ENCODE peak calls at places on chromosomes 7 and 10, in nine cellular contexts. Z is PC-9, B is foreskin fibroblast, E is uterus, W is body of pancreas, U is PC-3, V is fibroblast of pulmonary artery, O is cardiac muscle cell, X is GM12865. Q is an unnamed sample.

GRCh38 chr10:57692255-57692980 is 575.3 kb downstream of the IPMK start:
- DNase-seq in Z (peak; percentile 11), B (peak; percentile 80), E (no peak), W (no peak), U (peak; percentile 78), V (peak; percentile 94), O (peak; percentile 89), X (no peak), Q (no peak)

GRCh38 chr7:147913239-147913638 is 677.3 kb upstream of the C7orf33 start:
- DNase-seq in Z (no peak), B (no peak), E (no peak), W (no peak), U (no peak), V (no peak), O (no peak), X (no peak), Q (no peak)

GRCh38 chr7:139108256-139109187 is 998 bp downstream of the ZC3HAV1 start:
- DNase-seq in Z (peak; percentile 26), B (peak; percentile 10), E (no peak), W (peak; percentile 46), U (peak; percentile 23), V (peak; percentile 17), O (peak; percentile 21), X (peak; percentile 47), Q (peak; percentile 40)

GRCh38 chr10:111200505-111201186 is 123.8 kb downstream of the ADRA2A start:
- DNase-seq in Z (no peak), B (no peak), E (no peak), W (peak; percentile 88), U (no peak), V (no peak), O (no peak), X (no peak), Q (no peak)

GRCh38 chr10:117004627-117005453 is at the start of gene SHTN1:
- DNase-seq in Z (peak; percentile 84), B (peak; percentile 20), E (peak; percentile 58), W (peak; percentile 97), U (peak; percentile 88), V (peak; percentile 46), O (peak; percentile 63), X (peak; percentile 14), Q (peak; percentile 26)

GRCh38 chr7:91326516-91327209 is 62.4 kb downstream of the FZD1 start:
- DNase-seq in Z (no peak), B (no peak), E (no peak), W (no peak), U (no peak), V (no peak), O (no peak), X (no peak), Q (no peak)

GRCh38 chr10:29078919-29079318 is 210.0 kb upstream of the LYZL1 start:
- DNase-seq in Z (no peak), B (no peak), E (no peak), W (no peak), U (no peak), V (no peak), O (no peak), X (no peak), Q (no peak)

GRCh38 chr7:2668401-2668800 is 19.6 kb upstream of the AMZ1 start:
- DNase-seq in Z (peak; percentile 55), B (peak; percentile 46), E (peak; percentile 17), W (no peak), U (no peak), V (peak; percentile 90), O (peak; percentile 72), X (no peak), Q (peak; percentile 28)

GRCh38 chr10:91887900-91888225 is 21.4 kb downstream of the FGFBP3 start:
- DNase-seq in Z (no peak), B (no peak), E (no peak), W (no peak), U (no peak), V (no peak), O (no peak), X (no peak), Q (no peak)

GRCh38 chr10:91885362-91886079 is 23.8 kb downstream of the FGFBP3 start:
- DNase-seq in Z (no peak), B (no peak), E (no peak), W (no peak), U (no peak), V (no peak), O (no peak), X (no peak), Q (no peak)

GRCh38 chr10:91883549-91884542 is 25.4 kb downstream of the FGFBP3 start:
- DNase-seq in Z (no peak), B (peak; percentile 50), E (peak; percentile 51), W (peak; percentile 48), U (no peak), V (peak; percentile 73), O (peak; percentile 82), X (no peak), Q (no peak)

GRCh38 chr10:91891285-91892001 is 17.8 kb downstream of the FGFBP3 start:
- DNase-seq in Z (no peak), B (peak; percentile 96), E (no peak), W (no peak), U (peak; percentile 40), V (peak; percentile 87), O (peak; percentile 75), X (no peak), Q (no peak)

DNA sequence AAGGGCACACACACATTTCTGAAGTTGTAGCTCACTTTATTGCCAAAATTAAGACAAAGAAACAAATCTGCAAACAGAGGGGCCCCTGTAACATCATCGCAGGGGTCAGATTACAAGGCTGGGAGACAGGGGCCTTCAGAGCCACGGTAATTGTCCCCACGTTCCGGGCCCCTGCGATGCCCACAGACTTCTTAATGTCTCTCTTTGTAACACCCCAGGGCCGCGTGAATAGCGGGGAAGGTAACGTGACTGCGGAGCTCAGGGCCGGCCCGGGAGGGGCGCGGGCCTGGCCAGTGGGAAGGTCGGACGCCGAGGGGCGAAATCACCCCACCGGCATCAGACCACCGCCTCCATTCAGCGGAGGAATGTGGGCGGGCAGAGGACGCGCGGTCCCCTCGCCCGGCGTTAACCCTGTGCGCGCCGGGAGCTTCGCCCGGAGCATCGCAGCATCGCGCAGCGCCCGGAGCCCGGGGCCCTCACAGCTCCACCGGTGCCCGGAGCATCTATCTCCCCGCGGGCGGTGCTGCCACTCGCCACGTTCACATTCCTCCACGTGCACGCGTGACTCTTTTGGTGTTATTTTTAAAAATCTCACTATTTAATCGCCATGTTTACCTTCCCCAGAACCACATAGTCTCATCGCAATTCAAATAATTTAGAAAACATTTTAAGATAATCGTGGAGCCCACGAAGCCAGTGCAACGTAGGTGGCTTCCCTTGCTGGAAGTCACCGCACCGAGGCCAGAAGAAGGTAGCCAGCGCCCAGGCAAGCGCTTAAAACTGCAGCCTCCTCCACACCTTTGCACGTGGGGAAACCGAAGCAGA is 22.0 kb downstream of the FGFBP3 start:
- DNase-seq in Z (no peak), B (no peak), E (peak; percentile 47), W (peak; percentile 41), U (no peak), V (peak; percentile 57), O (peak; percentile 72), X (no peak), Q (peak; percentile 46)
- H3K4me3 ChIP-seq in Z (peak overlapping the region; percentile 47), B (peak overlapping the region; percentile 67), E (peak overlapping the region; percentile 54), W (peak overlapping the region; percentile 14), U (no peak overlapping the region), V (peak overlapping the region; percentile 53), O (peak overlapping the region; percentile 29), X (peak overlapping the region; percentile 33), Q (peak overlapping the region; percentile 80)

GRCh38 chr7:134546903-134547737 is 1.8 kb upstream of the AKR1B15 start:
- DNase-seq in Z (peak; percentile 77), B (peak; percentile 61), E (peak; percentile 48), W (peak; percentile 77), U (peak; percentile 74), V (peak; percentile 70), O (peak; percentile 67), X (no peak), Q (peak; percentile 74)

GRCh38 chr7:134545379-134545778 is 3.5 kb upstream of the AKR1B15 start:
- DNase-seq in Z (no peak), B (no peak), E (no peak), W (no peak), U (no peak), V (no peak), O (no peak), X (no peak), Q (no peak)

GRCh38 chr7:134539380-134540004 is 9.4 kb upstream of the AKR1B15 start:
- DNase-seq in Z (no peak), B (no peak), E (no peak), W (no peak), U (no peak), V (no peak), O (no peak), X (no peak), Q (no peak)

GRCh38 chr7:134545918-134546317 is 3.0 kb upstream of the AKR1B15 start:
- DNase-seq in Z (no peak), B (no peak), E (no peak), W (no peak), U (no peak), V (no peak), O (no peak), X (no peak), Q (no peak)

DNA sequence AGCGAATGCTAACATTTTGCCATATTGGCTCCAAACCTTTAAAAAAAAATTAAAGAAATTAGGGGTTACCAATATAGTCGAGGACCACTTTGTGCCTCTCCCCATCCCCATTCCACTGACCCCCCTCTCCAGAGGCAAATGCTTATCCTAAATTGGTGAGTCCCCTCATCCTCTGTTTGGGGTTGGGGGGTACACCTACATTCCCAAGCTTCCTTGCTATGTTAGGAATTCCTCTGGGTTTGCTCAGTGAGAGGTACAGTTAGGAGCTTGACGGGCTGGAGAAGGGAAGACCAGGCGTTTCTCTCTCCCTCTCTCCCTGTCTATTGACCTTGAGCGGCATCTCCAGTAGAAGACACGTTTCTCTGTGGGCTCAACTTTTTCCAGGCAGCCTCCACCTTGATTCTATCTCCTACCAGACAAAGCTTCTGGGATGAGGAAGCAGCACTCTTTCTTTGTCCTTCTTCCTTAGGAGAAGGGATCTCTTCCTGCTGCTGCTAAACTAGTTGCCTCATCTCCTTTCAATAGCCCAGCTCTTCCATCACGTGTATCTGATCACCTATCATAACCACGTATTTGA is 6.6 kb upstream of the AKR1B15 start:
- DNase-seq in Z (no peak), B (no peak), E (no peak), W (no peak), U (no peak), V (no peak), O (no peak), X (no peak), Q (no peak)
- H3K4me3 ChIP-seq in Z (no peak overlapping the region), B (no peak overlapping the region), E (no peak overlapping the region), W (no peak overlapping the region), U (no peak overlapping the region), V (no peak overlapping the region), O (no peak overlapping the region), X (no peak overlapping the region), Q (no peak overlapping the region)

GRCh38 chr10:93121311-93121710 is 47.6 kb downstream of the CYP26A1 start:
- DNase-seq in Z (no peak), B (no peak), E (no peak), W (no peak), U (no peak), V (no peak), O (no peak), X (no peak), Q (no peak)

GRCh38 chr10:93123766-93124165 is 50.1 kb downstream of the CYP26A1 start:
- DNase-seq in Z (no peak), B (no peak), E (no peak), W (no peak), U (no peak), V (no peak), O (no peak), X (peak; percentile 30), Q (no peak)

GRCh38 chr10:93131956-93132355 is 58.3 kb downstream of the CYP26A1 start:
- DNase-seq in Z (no peak), B (no peak), E (no peak), W (no peak), U (no peak), V (no peak), O (no peak), X (no peak), Q (no peak)

GRCh38 chr10:93124580-93125318 is 51.1 kb downstream of the CYP26A1 start:
- DNase-seq in Z (no peak), B (no peak), E (no peak), W (no peak), U (no peak), V (no peak), O (no peak), X (peak; percentile 64), Q (no peak)

DNA sequence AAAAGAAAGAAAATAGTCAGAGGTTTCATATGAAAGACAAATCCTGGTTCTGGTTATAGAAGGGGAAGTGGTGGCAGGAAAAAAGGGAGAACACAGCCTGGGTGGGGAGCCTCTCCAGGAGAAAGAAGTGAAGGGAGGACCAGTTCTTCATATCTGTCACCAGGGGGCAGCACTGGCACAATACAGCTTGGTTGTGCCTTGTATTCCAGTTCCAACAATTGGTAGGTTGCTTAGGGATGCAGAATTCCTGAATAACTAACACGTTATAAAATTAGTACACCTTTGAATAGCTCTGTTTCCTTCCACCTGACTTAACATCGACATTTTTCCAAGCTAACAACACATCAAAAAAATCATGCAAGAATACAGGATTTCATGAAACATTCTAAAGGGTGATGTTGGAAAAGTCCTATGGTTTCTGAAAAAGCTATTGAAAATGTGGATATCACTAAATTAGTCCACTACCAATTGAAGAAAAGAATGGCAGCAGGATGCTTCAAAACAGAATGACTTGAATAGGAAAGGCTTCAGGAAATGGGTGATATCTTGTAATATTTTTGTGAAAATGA is 52.9 kb downstream of the CYP26A1 start:
- DNase-seq in Z (no peak), B (no peak), E (no peak), W (no peak), U (no peak), V (no peak), O (no peak), X (no peak), Q (no peak)
- H3K4me3 ChIP-seq in Z (no peak overlapping the region), B (no peak overlapping the region), E (no peak overlapping the region), W (no peak overlapping the region), U (no peak overlapping the region), V (no peak overlapping the region), O (no peak overlapping the region), X (no peak overlapping the region), Q (no peak overlapping the region)

DNA sequence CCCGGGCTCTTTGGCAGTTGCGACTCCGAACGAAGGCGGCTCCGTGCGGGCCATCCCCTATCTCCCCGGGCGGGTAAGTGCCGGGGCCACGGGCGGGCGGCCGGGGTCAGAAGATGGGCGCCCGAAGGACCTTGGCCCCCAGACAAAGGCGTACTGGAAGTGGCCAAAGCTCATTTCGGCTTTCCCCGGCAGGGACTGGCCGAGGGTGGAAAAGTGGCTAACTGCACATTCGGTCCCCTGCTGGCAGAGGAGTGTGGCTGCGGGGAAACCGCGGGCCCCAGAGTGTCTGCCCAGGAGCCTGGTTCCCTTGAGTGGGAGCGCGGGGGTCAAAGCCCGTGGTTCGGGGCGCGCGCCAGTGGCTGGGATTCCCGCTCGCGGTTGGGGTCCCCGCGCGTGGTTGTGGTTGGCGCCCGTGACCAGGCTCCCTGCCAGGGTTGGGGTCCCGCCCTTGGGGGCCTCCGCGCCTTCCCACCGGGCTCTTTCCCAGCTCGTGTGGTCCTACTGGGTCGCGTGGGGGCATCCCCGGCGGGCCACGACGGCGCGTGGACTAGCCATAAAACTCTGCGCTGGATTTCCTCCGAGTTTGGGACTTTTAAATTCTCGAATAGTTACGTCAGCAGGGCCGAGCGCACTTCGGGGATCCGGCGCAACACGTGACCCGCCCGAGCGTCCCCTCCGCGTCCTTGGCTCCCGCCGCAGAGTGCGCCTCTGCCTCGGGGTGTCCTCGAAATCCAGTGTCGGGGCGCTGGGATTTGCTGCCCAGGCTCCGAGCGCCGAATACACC is 124.4 kb downstream of the TACC2 start:
- DNase-seq in Z (peak; percentile 49), B (peak; percentile 71), E (peak; percentile 84), W (peak; percentile 74), U (peak; percentile 67), V (peak; percentile 77), O (peak; percentile 74), X (peak; percentile 13), Q (peak; percentile 80)
- H3K4me3 ChIP-seq in Z (peak overlapping the region; percentile 88), B (peak overlapping the region; percentile 72), E (peak overlapping the region; percentile 64), W (peak overlapping the region; percentile 37), U (peak overlapping the region; percentile 87), V (peak overlapping the region; percentile 76), O (peak overlapping the region; percentile 56), X (peak overlapping the region; percentile 30), Q (peak overlapping the region; percentile 77)